ENCODE peak calls at places on chromosomes 4 and X, in seven cellular contexts. O is fibroblast of mammary gland, Y is type B pancreatic cell, J is kidney tubule cell, G is fibroblast of pulmonary artery, N is neural progenitor cell, D is gastrocnemius medialis. R is an unnamed sample.

GRCh38 chr4:71026086-71026485 is 32.6 kb downstream of the DCK start:
- DNase-seq in O (peak), Y (no peak), J (peak), G (peak), N (no peak), D (no peak), R (peak)

GRCh38 chrX:34332336-34332735 is 200.2 kb upstream of the FAM47A start:
- DNase-seq in O (no peak), Y (no peak), J (no peak), G (peak), N (peak), D (no peak), R (no peak)

GRCh38 chr4:180028682-180029081 is 2214.5 kb upstream of the TENM3 start:
- DNase-seq in O (no peak), Y (no peak), J (peak), G (peak), N (peak), D (no peak), R (no peak)

GRCh38 chrX:108097380-108097779 is 5.8 kb downstream of the ATG4A start:
- DNase-seq in O (peak), Y (no peak), J (no peak), G (no peak), N (no peak), D (no peak), R (peak)

GRCh38 chr4:155796031-155796430 is 37.2 kb downstream of the GUCY1B1 start:
- DNase-seq in O (peak), Y (no peak), J (peak), G (peak), N (peak), D (no peak), R (no peak)

GRCh38 chr4:156321203-156321602 is 367.5 kb upstream of the CTSO start:
- DNase-seq in O (peak), Y (no peak), J (peak), G (peak), N (no peak), D (no peak), R (peak)

GRCh38 chrX:19303216-19303880 is 40.4 kb upstream of the PDHA1 start:
- DNase-seq in O (peak), Y (no peak), J (peak), G (peak), N (no peak), D (no peak), R (peak)

GRCh38 chr4:1748465-1748995 is 27.2 kb downstream of the TACC3 start:
- DNase-seq in O (peak), Y (peak), J (peak), G (peak), N (peak), D (no peak), R (peak)

GRCh38 chr4:81724925-81725329 is 253.2 kb upstream of the RASGEF1B start:
- DNase-seq in O (peak), Y (no peak), J (peak), G (no peak), N (peak), D (peak), R (no peak)

GRCh38 chrX:12702509-12703091 is 88.6 kb upstream of the PRPS2 start:
- DNase-seq in O (peak), Y (no peak), J (peak), G (peak), N (peak), D (no peak), R (no peak)

GRCh38 chr4:2259036-2259540 is 2.8 kb downstream of the MXD4 start:
- DNase-seq in O (no peak), Y (no peak), J (no peak), G (no peak), N (no peak), D (peak), R (no peak)

GRCh38 chr4:104490096-104490769 is 4.5 kb downstream of the CXXC4 start:
- DNase-seq in O (no peak), Y (no peak), J (no peak), G (no peak), N (peak), D (no peak), R (no peak)

GRCh38 chr4:40990202-40990898 is 224.0 kb downstream of the APBB2 start:
- DNase-seq in O (peak), Y (no peak), J (peak), G (peak), N (no peak), D (no peak), R (peak)

GRCh38 chrX:40262641-40263560 is 165.1 kb upstream of the BCOR start:
- DNase-seq in O (peak), Y (no peak), J (peak), G (peak), N (no peak), D (no peak), R (peak)

GRCh38 chr4:152460488-152460887 is 75.4 kb downstream of the FBXW7 start:
- DNase-seq in O (peak), Y (no peak), J (peak), G (peak), N (no peak), D (no peak), R (peak)

GRCh38 chr4:181671672-181672071 is 571.5 kb upstream of the TENM3 start:
- DNase-seq in O (no peak), Y (no peak), J (peak), G (no peak), N (no peak), D (no peak), R (no peak)

GRCh38 chr4:140448830-140449229 is 21.4 kb upstream of the CLGN start:
- DNase-seq in O (no peak), Y (no peak), J (no peak), G (peak), N (no peak), D (no peak), R (no peak)

GRCh38 chr4:185429660-185430059 is 3.9 kb upstream of the UFSP2 start:
- DNase-seq in O (no peak), Y (no peak), J (no peak), G (no peak), N (no peak), D (no peak), R (no peak)

GRCh38 chr4:168293386-168293975 is 25.1 kb downstream of the DDX60 start:
- DNase-seq in O (no peak), Y (no peak), J (no peak), G (no peak), N (no peak), D (no peak), R (no peak)